ENCODE peak calls at places on chromosomes 16 and 17, in six cellular contexts. One of them, this sample, is unnamed.

GRCh38 chr16:51538707-51539604 is 387.9 kb upstream of the SALL1 start:
- DNase-seq in mesenchymal stem cell: peak; percentile 97
- DNase-seq in trophoblast cell: no peak
- DNase-seq in neuronal stem cell: no peak
- DNase-seq in H9: no peak
- DNase-seq in H1: no peak
- DNase-seq in this sample: peak; percentile 92

GRCh38 chr17:11908711-11909146 is 88.5 kb downstream of the ZNF18 start:
- DNase-seq in H1: no peak
- DNase-seq in H9: no peak
- DNase-seq in trophoblast cell: no peak
- DNase-seq in mesenchymal stem cell: no peak
- DNase-seq in neuronal stem cell: no peak
- DNase-seq in this sample: no peak

GRCh38 chr17:28857848-28858360 is 3.1 kb downstream of the ERAL1 start:
- DNase-seq in mesenchymal stem cell: no peak
- DNase-seq in trophoblast cell: no peak
- DNase-seq in H1: no peak
- DNase-seq in neuronal stem cell: no peak
- DNase-seq in H9: no peak
- DNase-seq in this sample: no peak

GRCh38 chr17:77881545-77881944 is 77.0 kb upstream of the TNRC6C start:
- DNase-seq in neuronal stem cell: no peak
- DNase-seq in H1: no peak
- DNase-seq in mesenchymal stem cell: peak; percentile 59
- DNase-seq in H9: no peak
- DNase-seq in trophoblast cell: no peak
- DNase-seq in this sample: peak; percentile 28

GRCh38 chr17:6104956-6105355 is 34.8 kb downstream of the WSCD1 start:
- DNase-seq in neuronal stem cell: no peak
- DNase-seq in H1: no peak
- DNase-seq in H9: no peak
- DNase-seq in mesenchymal stem cell: no peak
- DNase-seq in trophoblast cell: peak; percentile 8
- DNase-seq in this sample: no peak

GRCh38 chr16:65071371-65072311 is 50.2 kb downstream of the CDH11 start:
- DNase-seq in mesenchymal stem cell: no peak
- DNase-seq in trophoblast cell: no peak
- DNase-seq in H1: no peak
- DNase-seq in H9: no peak
- DNase-seq in neuronal stem cell: no peak
- DNase-seq in this sample: peak; percentile 64

GRCh38 chr17:39634384-39634871 is 2.5 kb upstream of the STARD3 start:
- DNase-seq in H9: no peak
- DNase-seq in mesenchymal stem cell: peak; percentile 56
- DNase-seq in neuronal stem cell: no peak
- DNase-seq in H1: no peak
- DNase-seq in trophoblast cell: peak; percentile 30
- DNase-seq in this sample: peak; percentile 44

GRCh38 chr17:75498019-75498725 is 17.2 kb downstream of the CASKIN2 start:
- DNase-seq in H9: no peak
- DNase-seq in mesenchymal stem cell: no peak
- DNase-seq in H1: no peak
- DNase-seq in neuronal stem cell: no peak
- DNase-seq in trophoblast cell: no peak
- DNase-seq in this sample: no peak

GRCh38 chr16:56425439-56425832 is at the start of gene AMFR:
- DNase-seq in mesenchymal stem cell: peak; percentile 83
- DNase-seq in H9: peak; percentile 66
- DNase-seq in trophoblast cell: peak; percentile 87
- DNase-seq in H1: peak; percentile 71
- DNase-seq in neuronal stem cell: peak; percentile 78
- DNase-seq in this sample: peak; percentile 80

GRCh38 chr17:22694362-22695227 is 1002.3 kb downstream of the KCNJ18 start:
- DNase-seq in H9: no peak
- DNase-seq in trophoblast cell: no peak
- DNase-seq in neuronal stem cell: no peak
- DNase-seq in H1: peak; percentile 48
- DNase-seq in mesenchymal stem cell: no peak
- DNase-seq in this sample: no peak

GRCh38 chr17:15965510-15965909 is 20.6 kb downstream of the ADORA2B start:
- DNase-seq in neuronal stem cell: no peak
- DNase-seq in H9: peak; percentile 61
- DNase-seq in H1: no peak
- DNase-seq in trophoblast cell: no peak
- DNase-seq in mesenchymal stem cell: no peak
- DNase-seq in this sample: no peak

GRCh38 chr17:16269658-16270057 is 52.6 kb downstream of the PIGL start:
- DNase-seq in H9: no peak
- DNase-seq in neuronal stem cell: no peak
- DNase-seq in trophoblast cell: no peak
- DNase-seq in H1: no peak
- DNase-seq in mesenchymal stem cell: peak; percentile 40
- DNase-seq in this sample: peak; percentile 87

GRCh38 chr16:75096730-75097129 is 19.9 kb downstream of the LDHD start:
- DNase-seq in H1: peak; percentile 77
- DNase-seq in trophoblast cell: peak; percentile 85
- DNase-seq in mesenchymal stem cell: no peak
- DNase-seq in H9: peak; percentile 88
- DNase-seq in neuronal stem cell: no peak
- DNase-seq in this sample: no peak

GRCh38 chr16:77637939-77638338 is 84.4 kb upstream of the NUDT7 start:
- DNase-seq in neuronal stem cell: no peak
- DNase-seq in trophoblast cell: peak; percentile 16
- DNase-seq in H9: no peak
- DNase-seq in mesenchymal stem cell: no peak
- DNase-seq in H1: no peak
- DNase-seq in this sample: no peak

GRCh38 chr17:77313831-77314230 is 173.1 kb downstream of the SEC14L1 start:
- DNase-seq in neuronal stem cell: no peak
- DNase-seq in H9: no peak
- DNase-seq in H1: no peak
- DNase-seq in trophoblast cell: no peak
- DNase-seq in mesenchymal stem cell: no peak
- DNase-seq in this sample: no peak

GRCh38 chr17:28567604-28568003 is 3.7 kb downstream of the PIGS start:
- DNase-seq in trophoblast cell: no peak
- DNase-seq in H1: no peak
- DNase-seq in neuronal stem cell: no peak
- DNase-seq in mesenchymal stem cell: no peak
- DNase-seq in H9: no peak
- DNase-seq in this sample: no peak

GRCh38 chr17:55458977-55459376 is 37.3 kb upstream of the MMD start:
- DNase-seq in mesenchymal stem cell: peak; percentile 82
- DNase-seq in H1: no peak
- DNase-seq in H9: no peak
- DNase-seq in trophoblast cell: no peak
- DNase-seq in neuronal stem cell: no peak
- DNase-seq in this sample: peak; percentile 89

GRCh38 chr17:30344283-30345088 is 10.6 kb upstream of the TMIGD1 start:
- DNase-seq in trophoblast cell: no peak
- DNase-seq in H1: no peak
- DNase-seq in mesenchymal stem cell: peak; percentile 29
- DNase-seq in neuronal stem cell: no peak
- DNase-seq in H9: no peak
- DNase-seq in this sample: peak; percentile 59

GRCh38 chr17:64707077-64707591 is 45.0 kb upstream of the SMURF2 start:
- DNase-seq in neuronal stem cell: no peak
- DNase-seq in trophoblast cell: peak; percentile 82
- DNase-seq in mesenchymal stem cell: peak; percentile 100
- DNase-seq in H9: peak; percentile 45
- DNase-seq in H1: no peak
- DNase-seq in this sample: peak; percentile 100

DNA sequence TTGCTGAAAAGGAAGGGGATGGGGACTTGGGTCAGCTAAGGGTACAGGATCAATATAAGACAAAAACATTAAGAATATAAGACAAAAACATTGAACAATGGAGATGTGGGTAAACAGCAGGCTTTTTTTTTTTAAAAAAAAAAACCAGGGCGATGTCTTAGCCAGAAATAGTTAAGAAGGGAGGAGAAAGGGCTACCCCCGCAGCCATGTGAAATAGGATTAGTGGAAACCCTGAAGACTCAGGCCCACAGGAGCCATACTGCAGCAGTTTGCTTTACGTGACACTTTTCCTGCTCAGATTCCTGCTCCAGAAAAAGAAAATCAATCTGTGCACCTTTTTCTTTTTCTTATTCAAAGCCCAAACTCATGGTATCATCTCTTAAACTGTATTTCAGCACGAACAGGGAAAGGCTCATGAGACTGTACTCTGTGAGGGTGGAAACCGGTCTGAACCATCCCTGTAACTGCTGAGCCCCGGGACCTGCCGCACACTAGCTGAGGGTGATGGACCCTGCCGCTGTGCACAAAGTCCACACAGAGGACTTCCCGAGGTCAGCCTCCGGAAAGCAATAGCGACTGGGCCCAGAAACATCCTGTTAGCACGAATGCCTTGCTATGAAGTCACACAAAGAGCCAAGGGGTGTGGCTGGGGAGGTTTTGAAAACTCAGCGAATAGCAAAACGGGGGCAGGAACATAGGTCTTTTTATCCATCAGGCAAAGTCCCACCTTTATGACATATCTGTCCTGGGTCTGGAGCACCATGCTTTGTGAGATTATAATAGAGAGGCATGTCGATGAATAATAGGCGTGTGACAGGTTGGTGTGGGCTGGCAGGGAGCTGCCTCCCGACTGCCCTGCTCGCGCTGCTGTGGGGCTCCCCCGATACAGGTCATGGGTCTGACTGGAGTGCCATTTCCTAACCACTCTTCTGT is 33.2 kb downstream of the CDK5R1 start:
- DNase-seq in H9: peak; percentile 55
- DNase-seq in neuronal stem cell: peak; percentile 35
- DNase-seq in H1: no peak
- DNase-seq in mesenchymal stem cell: peak; percentile 35
- DNase-seq in trophoblast cell: no peak
- DNase-seq in this sample: no peak
- H2AFZ ChIP-seq in H9: no peak overlapping the region
- H2AFZ ChIP-seq in neuronal stem cell: peak overlapping the region; percentile 75
- H2AFZ ChIP-seq in H1: no peak overlapping the region
- H2AFZ ChIP-seq in mesenchymal stem cell: no peak overlapping the region
- H2AFZ ChIP-seq in trophoblast cell: no peak overlapping the region
- H2AFZ ChIP-seq in this sample: peak overlapping the region; percentile 87

DNA sequence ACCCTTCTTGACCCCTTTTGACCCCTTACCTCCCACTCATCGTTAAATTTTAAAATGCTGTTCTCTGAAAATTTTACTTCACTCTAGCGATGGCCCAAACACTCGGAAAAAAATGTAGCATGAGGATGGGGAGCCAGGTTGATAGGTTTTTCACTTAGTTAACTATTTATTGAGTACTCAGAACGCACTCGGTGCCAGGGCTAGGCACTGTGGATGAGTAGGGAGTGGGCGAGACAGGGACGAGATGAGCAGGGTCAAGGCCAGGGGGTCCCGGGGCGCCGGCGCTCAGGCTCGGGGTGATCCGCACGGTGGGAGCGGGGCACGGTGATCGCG is 392 bp downstream of the ZSCAN32 start:
- DNase-seq in H9: no peak
- DNase-seq in H1: no peak
- DNase-seq in trophoblast cell: no peak
- DNase-seq in mesenchymal stem cell: no peak
- DNase-seq in neuronal stem cell: no peak
- DNase-seq in this sample: no peak
- H3K23ac ChIP-seq in H9: no peak overlapping the region
- H3K23ac ChIP-seq in H1: no peak overlapping the region
- H3K23ac ChIP-seq in trophoblast cell: no peak overlapping the region
- H3K23ac ChIP-seq in mesenchymal stem cell: no peak overlapping the region
- H3K23ac ChIP-seq in neuronal stem cell: peak overlapping the region; percentile 37
- H3K23ac ChIP-seq in this sample: peak overlapping the region; percentile 64

GRCh38 chr17:61565213-61565612 is 25.8 kb downstream of the NACA2 start:
- DNase-seq in mesenchymal stem cell: no peak
- DNase-seq in H1: no peak
- DNase-seq in trophoblast cell: no peak
- DNase-seq in H9: no peak
- DNase-seq in neuronal stem cell: no peak
- DNase-seq in this sample: no peak
- H2AFZ ChIP-seq in mesenchymal stem cell: no peak overlapping the region
- H2AFZ ChIP-seq in H1: no peak overlapping the region
- H2AFZ ChIP-seq in trophoblast cell: no peak overlapping the region
- H2AFZ ChIP-seq in H9: no peak overlapping the region
- H2AFZ ChIP-seq in neuronal stem cell: peak overlapping the region; percentile 68
- H2AFZ ChIP-seq in this sample: no peak overlapping the region

DNA sequence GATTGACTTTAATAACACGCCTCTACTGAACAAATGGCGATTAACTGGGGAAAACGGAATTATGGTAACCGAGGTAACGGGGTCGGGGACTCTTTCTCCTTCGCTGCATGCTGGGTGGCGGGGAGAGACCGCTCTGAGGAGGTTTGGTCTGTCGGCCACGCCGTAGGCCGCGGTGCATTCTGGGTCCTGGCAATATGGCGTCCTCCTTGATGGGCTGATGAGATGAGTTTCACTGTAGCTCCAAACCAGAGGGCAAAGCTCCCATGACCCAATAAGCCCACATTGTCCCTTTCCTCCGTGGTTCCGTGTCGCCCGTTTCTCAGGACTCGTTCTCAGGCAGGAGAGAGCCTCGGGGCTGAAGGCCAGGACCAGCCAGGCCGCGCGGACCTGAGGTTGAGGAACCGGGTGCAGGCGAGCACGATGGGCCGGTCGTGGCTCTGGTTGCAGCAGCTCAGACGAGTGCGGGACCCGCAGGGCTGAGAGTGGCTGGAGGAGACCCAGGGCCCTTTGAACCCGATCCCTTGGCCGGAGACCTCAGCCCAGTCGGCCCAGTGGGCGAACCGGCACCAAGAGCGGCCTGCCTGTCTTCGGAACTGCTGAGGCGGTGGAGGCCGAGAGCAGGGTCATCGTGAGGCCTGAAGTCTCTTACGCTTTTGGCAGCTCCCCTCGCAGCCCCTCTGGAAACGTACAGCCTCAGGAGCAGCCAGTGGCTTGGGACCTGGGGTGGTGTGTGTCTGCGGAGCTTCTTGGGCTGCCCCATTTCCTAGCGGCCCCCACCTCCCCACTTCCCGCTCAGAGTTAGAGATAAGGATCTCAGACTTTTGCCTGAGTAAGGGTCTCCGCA is at the start of gene RPTOR:
- DNase-seq in mesenchymal stem cell: peak; percentile 92
- DNase-seq in H9: peak; percentile 94
- DNase-seq in H1: peak; percentile 95
- DNase-seq in neuronal stem cell: peak; percentile 80
- DNase-seq in trophoblast cell: peak; percentile 78
- DNase-seq in this sample: peak; percentile 89
- H3K23ac ChIP-seq in mesenchymal stem cell: no peak within 1 kb of the TSS
- H3K23ac ChIP-seq in H9: no peak within 1 kb of the TSS
- H3K23ac ChIP-seq in H1: no peak within 1 kb of the TSS
- H3K23ac ChIP-seq in neuronal stem cell: peak within 1 kb of the TSS; percentile 58
- H3K23ac ChIP-seq in trophoblast cell: no peak within 1 kb of the TSS
- H3K23ac ChIP-seq in this sample: peak within 1 kb of the TSS; percentile 73

GRCh38 chr17:69596141-69596540 is 181.6 kb downstream of the MAP2K6 start:
- DNase-seq in H9: no peak
- DNase-seq in H1: no peak
- DNase-seq in trophoblast cell: no peak
- DNase-seq in neuronal stem cell: no peak
- DNase-seq in mesenchymal stem cell: no peak
- DNase-seq in this sample: no peak
- H2AFZ ChIP-seq in H9: no peak overlapping the region
- H2AFZ ChIP-seq in H1: no peak overlapping the region
- H2AFZ ChIP-seq in trophoblast cell: no peak overlapping the region
- H2AFZ ChIP-seq in neuronal stem cell: peak overlapping the region; percentile 4
- H2AFZ ChIP-seq in mesenchymal stem cell: no peak overlapping the region
- H2AFZ ChIP-seq in this sample: peak overlapping the region; percentile 24

This sample was measured in IMR-90.